ENCODE peak calls at places on chromosome 5, in seven cellular contexts. Y is SK-MEL-5, L is AML-193, N is mesendoderm, J is HFF-Myc, V is uterus, A is AG09319. O is an unnamed sample.
A peak's percentile ranks its signal among the peaks of the same experiment; 100 is the strongest.

GRCh38 chr5:169433221-169433651 is 132.3 kb upstream of the SLIT3 start:
- DNase-seq in Y (no peak), L (no peak), N (no peak), J (no peak), V (no peak), A (no peak), O (no peak)

GRCh38 chr5:135246923-135247795 is 151.9 kb downstream of the MACROH2A1 start:
- DNase-seq in Y (peak; percentile 15), L (no peak), N (peak; percentile 84), J (peak; percentile 85), V (peak; percentile 64), A (peak; percentile 67), O (no peak)

GRCh38 chr5:94153736-94154450 is 412.5 kb upstream of the POU5F2 start:
- DNase-seq in Y (no peak), L (no peak), N (no peak), J (no peak), V (no peak), A (peak; percentile 1), O (no peak)

GRCh38 chr5:60208681-60209080 is 315.2 kb upstream of the PDE4D start:
- DNase-seq in Y (peak; percentile 29), L (no peak), N (no peak), J (no peak), V (peak; percentile 15), A (no peak), O (no peak)

GRCh38 chr5:57349214-57349613 is 133.4 kb downstream of the ACTBL2 start:
- DNase-seq in Y (peak; percentile 16), L (no peak), N (no peak), J (no peak), V (no peak), A (no peak), O (no peak)

GRCh38 chr5:179858241-179858585 is 404 bp downstream of the MRNIP start:
- DNase-seq in Y (peak; percentile 20), L (no peak), N (peak; percentile 48), J (no peak), V (no peak), A (no peak), O (peak; percentile 40)

GRCh38 chr5:71829206-71829605 is 110.1 kb downstream of the CARTPT start:
- DNase-seq in Y (no peak), L (no peak), N (no peak), J (no peak), V (no peak), A (no peak), O (no peak)

GRCh38 chr5:154437281-154437965 is 8.4 kb upstream of the SAP30L start:
- DNase-seq in Y (no peak), L (no peak), N (no peak), J (no peak), V (no peak), A (no peak), O (no peak)

GRCh38 chr5:160894-161540 is 30.3 kb upstream of the LRRC14B start:
- DNase-seq in Y (no peak), L (no peak), N (no peak), J (no peak), V (no peak), A (no peak), O (peak; percentile 3)

GRCh38 chr5:156949424-156949823 is 13.6 kb downstream of the TIMD4 start:
- DNase-seq in Y (peak; percentile 39), L (no peak), N (no peak), J (no peak), V (no peak), A (no peak), O (no peak)

GRCh38 chr5:18465833-18466681 is 831.8 kb downstream of the TAF11L14 start:
- DNase-seq in Y (peak; percentile 97), L (peak; percentile 29), N (peak; percentile 87), J (no peak), V (no peak), A (no peak), O (peak; percentile 66)

GRCh38 chr5:64646169-64646568 is 44.1 kb upstream of the SHISAL2B start:
- DNase-seq in Y (no peak), L (no peak), N (no peak), J (no peak), V (no peak), A (no peak), O (no peak)

GRCh38 chr5:150758534-150759333 is at the start of gene DCTN4:
- DNase-seq in Y (peak; percentile 98), L (peak; percentile 98), N (peak; percentile 100), J (peak; percentile 98), V (peak; percentile 95), A (peak; percentile 98), O (peak; percentile 92)

GRCh38 chr5:120304653-120305052 is 159.4 kb upstream of the PRR16 start:
- DNase-seq in Y (no peak), L (no peak), N (no peak), J (peak; percentile 33), V (no peak), A (no peak), O (no peak)

GRCh38 chr5:40570408-40571129 is 109.1 kb upstream of the PTGER4 start:
- DNase-seq in Y (no peak), L (no peak), N (no peak), J (peak; percentile 31), V (no peak), A (no peak), O (no peak)

GRCh38 chr5:173665326-173665725 is 48.9 kb upstream of the BOD1 start:
- DNase-seq in Y (no peak), L (no peak), N (no peak), J (no peak), V (no peak), A (no peak), O (no peak)

GRCh38 chr5:4700082-4700481 is 440.0 kb upstream of the ADAMTS16 start:
- DNase-seq in Y (peak; percentile 79), L (peak; percentile 20), N (peak; percentile 85), J (no peak), V (no peak), A (no peak), O (peak; percentile 85)

O was measured in WTC11.